ENCODE peak calls at places on chromosomes 7 and 10, in nine cellular contexts. T, Z, X, A, M, H, Y, F and G are unnamed samples.

GRCh38 chr7:134343796-134344195 is 27.1 kb upstream of the SLC35B4 start:
- DNase-seq in T (no peak), Z (no peak), X (no peak), A (no peak), M (no peak), H (no peak), Y (no peak), F (no peak), G (no peak)

GRCh38 chr7:153590136-153590535 is 462.1 kb upstream of the DPP6 start:
- DNase-seq in T (no peak), Z (no peak), X (no peak), A (no peak), M (no peak), H (no peak), Y (no peak), F (no peak), G (no peak)

GRCh38 chr7:65233409-65234034 is 140.1 kb upstream of the ZNF92 start:
- DNase-seq in T (no peak), Z (no peak), X (no peak), A (no peak), M (no peak), H (no peak), Y (no peak), F (no peak), G (no peak)

GRCh38 chr7:2711895-2712675 is 24.1 kb downstream of the AMZ1 start:
- DNase-seq in T (no peak), Z (no peak), X (no peak), A (no peak), M (no peak), H (no peak), Y (no peak), F (no peak), G (no peak)

GRCh38 chr10:78651287-78651686 is 417.5 kb upstream of the ZMIZ1 start:
- DNase-seq in T (no peak), Z (no peak), X (no peak), A (no peak), M (no peak), H (no peak), Y (no peak), F (no peak), G (no peak)

GRCh38 chr10:114334301-114334700 is 70.0 kb downstream of the AFAP1L2 start:
- DNase-seq in T (no peak), Z (no peak), X (no peak), A (no peak), M (no peak), H (no peak), Y (no peak), F (no peak), G (no peak)

GRCh38 chr10:99945286-99945685 is 64.5 kb downstream of the DNMBP start:
- DNase-seq in T (peak; percentile 91), Z (no peak), X (no peak), A (no peak), M (no peak), H (no peak), Y (no peak), F (no peak), G (peak; percentile 72)

GRCh38 chr7:77888998-77889397 is 90.4 kb downstream of the PHTF2 start:
- DNase-seq in T (no peak), Z (no peak), X (no peak), A (no peak), M (no peak), H (no peak), Y (no peak), F (no peak), G (no peak)

GRCh38 chr7:85186083-85186520 is 754 bp downstream of the SEMA3D start:
- DNase-seq in T (peak; percentile 68), Z (peak; percentile 63), X (no peak), A (no peak), M (no peak), H (no peak), Y (no peak), F (no peak), G (peak; percentile 73)

GRCh38 chr7:142815099-142815498 is 39.8 kb upstream of the EPHB6 start:
- DNase-seq in T (no peak), Z (no peak), X (no peak), A (no peak), M (no peak), H (no peak), Y (no peak), F (no peak), G (no peak)

GRCh38 chr10:18104223-18104872 is 35.9 kb upstream of the CACNB2 start:
- DNase-seq in T (peak; percentile 58), Z (peak; percentile 34), X (no peak), A (peak; percentile 26), M (no peak), H (no peak), Y (peak; percentile 19), F (peak; percentile 9), G (peak; percentile 38)

GRCh38 chr7:143367972-143368371 is 5.5 kb upstream of the FAM131B start:
- DNase-seq in T (peak; percentile 45), Z (peak; percentile 40), X (no peak), A (no peak), M (no peak), H (no peak), Y (no peak), F (no peak), G (peak; percentile 64)